ENCODE peak calls at places on chromosomes 4 and X, in nine cellular contexts. L, I, M, T, G, P, S, N and D are unnamed samples.

GRCh38 chrX:53287493-53288138 is 6.2 kb upstream of the IQSEC2 start:
- DNase-seq in L (peak), I (no peak), M (peak), T (no peak), G (peak), P (peak), S (no peak), N (no peak), D (peak)

GRCh38 chrX:110145854-110146253 is 142.9 kb downstream of the TMEM164 start:
- DNase-seq in L (peak), I (no peak), M (no peak), T (no peak), G (no peak), P (peak), S (peak), N (no peak), D (no peak)

GRCh38 chrX:4263005-4263404 is 549.6 kb upstream of the PRKX start:
- DNase-seq in L (no peak), I (no peak), M (no peak), T (no peak), G (no peak), P (peak), S (no peak), N (no peak), D (no peak)

GRCh38 chr4:138573246-138573645 is 331.1 kb upstream of the SLC7A11 start:
- DNase-seq in L (no peak), I (no peak), M (no peak), T (no peak), G (no peak), P (no peak), S (no peak), N (no peak), D (no peak)

GRCh38 chrX:41337140-41337539 is 3.2 kb downstream of the DDX3X start:
- DNase-seq in L (no peak), I (no peak), M (no peak), T (no peak), G (no peak), P (no peak), S (no peak), N (no peak), D (no peak)

GRCh38 chrX:71053217-71053621 is 14.9 kb downstream of the SNX12 start:
- DNase-seq in L (no peak), I (peak), M (no peak), T (no peak), G (peak), P (peak), S (peak), N (no peak), D (no peak)

GRCh38 chrX:105282077-105282476 is 61.6 kb upstream of the TEX13A start:
- DNase-seq in L (no peak), I (no peak), M (no peak), T (no peak), G (no peak), P (no peak), S (no peak), N (no peak), D (no peak)

GRCh38 chr4:153001626-153002025 is 65.5 kb downstream of the FHDC1 start:
- DNase-seq in L (no peak), I (no peak), M (no peak), T (no peak), G (no peak), P (no peak), S (no peak), N (no peak), D (no peak)

GRCh38 chrX:13733506-13733905 is 914 bp downstream of the TRAPPC2 start:
- DNase-seq in L (no peak), I (no peak), M (no peak), T (no peak), G (no peak), P (no peak), S (no peak), N (no peak), D (no peak)

GRCh38 chrX:103464071-103464773 is 55.1 kb downstream of the RAB40A start:
- DNase-seq in L (no peak), I (no peak), M (peak), T (no peak), G (no peak), P (peak), S (peak), N (no peak), D (no peak)

GRCh38 chrX:9340619-9341304 is 124.1 kb upstream of the TBL1X start:
- DNase-seq in L (peak), I (no peak), M (no peak), T (no peak), G (peak), P (peak), S (peak), N (no peak), D (no peak)

GRCh38 chr4:42845586-42845985 is 46.9 kb upstream of the GRXCR1 start:
- DNase-seq in L (no peak), I (no peak), M (no peak), T (no peak), G (no peak), P (peak), S (no peak), N (no peak), D (no peak)

GRCh38 chr4:187108846-187109245 is 385.2 kb upstream of the FAT1 start:
- DNase-seq in L (no peak), I (no peak), M (no peak), T (no peak), G (no peak), P (no peak), S (no peak), N (no peak), D (no peak)

GRCh38 chrX:40170830-40171512 is 73.2 kb upstream of the BCOR start:
- DNase-seq in L (peak), I (no peak), M (no peak), T (no peak), G (no peak), P (peak), S (no peak), N (peak), D (no peak)

GRCh38 chr4:188661502-188661901 is 522.3 kb downstream of the TRIML1 start:
- DNase-seq in L (no peak), I (no peak), M (no peak), T (no peak), G (no peak), P (no peak), S (no peak), N (no peak), D (no peak)

GRCh38 chr4:41092128-41092527 is 122.2 kb downstream of the APBB2 start:
- DNase-seq in L (no peak), I (no peak), M (no peak), T (no peak), G (no peak), P (no peak), S (no peak), N (no peak), D (no peak)

GRCh38 chrX:115642304-115642703 is 81.3 kb downstream of the PLS3 start:
- DNase-seq in L (no peak), I (no peak), M (no peak), T (no peak), G (no peak), P (no peak), S (no peak), N (no peak), D (no peak)

GRCh38 chr4:5955201-5955821 is 62.4 kb upstream of the CRMP1 start:
- DNase-seq in L (peak), I (no peak), M (no peak), T (no peak), G (no peak), P (no peak), S (no peak), N (peak), D (no peak)

GRCh38 chr4:119300072-119300387 is 21.9 kb downstream of the FABP2 start:
- DNase-seq in L (peak), I (no peak), M (no peak), T (peak), G (no peak), P (peak), S (peak), N (peak), D (peak)

GRCh38 chr4:38001927-38002326 is 41.7 kb downstream of the PTTG2 start:
- DNase-seq in L (no peak), I (peak), M (no peak), T (no peak), G (no peak), P (no peak), S (no peak), N (no peak), D (no peak)

GRCh38 chr4:147862043-147862692 is 130.3 kb downstream of the ARHGAP10 start:
- DNase-seq in L (no peak), I (no peak), M (no peak), T (no peak), G (no peak), P (no peak), S (no peak), N (no peak), D (peak)
- H3K27ac ChIP-seq in L (no peak), I (no peak), M (no peak), T (no peak), G (no peak), P (no peak), S (peak), N (peak), D (no peak)

GRCh38 chr4:134201216-134202098 is at the start of gene PABPC4L:
- DNase-seq in L (no peak), I (peak), M (no peak), T (peak), G (no peak), P (peak), S (peak), N (peak), D (peak)
- H3K27ac ChIP-seq in L (peak), I (no peak), M (no peak), T (no peak), G (no peak), P (peak), S (peak), N (peak), D (peak)

GRCh38 chr4:141576585-141577110 is 59.7 kb upstream of the IL15 start:
- DNase-seq in L (no peak), I (no peak), M (no peak), T (no peak), G (no peak), P (no peak), S (no peak), N (no peak), D (no peak)
- H3K27ac ChIP-seq in L (no peak), I (no peak), M (no peak), T (no peak), G (no peak), P (no peak), S (no peak), N (no peak), D (no peak)

GRCh38 chrX:132481449-132481848 is 7.4 kb downstream of the MBNL3 start:
- DNase-seq in L (no peak), I (no peak), M (no peak), T (no peak), G (no peak), P (no peak), S (no peak), N (no peak), D (no peak)

GRCh38 chrX:132483951-132484350 is 4.9 kb downstream of the MBNL3 start:
- DNase-seq in L (no peak), I (no peak), M (no peak), T (no peak), G (no peak), P (no peak), S (peak), N (no peak), D (no peak)

GRCh38 chrX:132482632-132483031 is 6.2 kb downstream of the MBNL3 start:
- DNase-seq in L (no peak), I (no peak), M (no peak), T (peak), G (no peak), P (no peak), S (no peak), N (no peak), D (no peak)

GRCh38 chrX:132483523-132483922 is 5.3 kb downstream of the MBNL3 start:
- DNase-seq in L (no peak), I (no peak), M (no peak), T (no peak), G (no peak), P (no peak), S (no peak), N (no peak), D (no peak)

DNA sequence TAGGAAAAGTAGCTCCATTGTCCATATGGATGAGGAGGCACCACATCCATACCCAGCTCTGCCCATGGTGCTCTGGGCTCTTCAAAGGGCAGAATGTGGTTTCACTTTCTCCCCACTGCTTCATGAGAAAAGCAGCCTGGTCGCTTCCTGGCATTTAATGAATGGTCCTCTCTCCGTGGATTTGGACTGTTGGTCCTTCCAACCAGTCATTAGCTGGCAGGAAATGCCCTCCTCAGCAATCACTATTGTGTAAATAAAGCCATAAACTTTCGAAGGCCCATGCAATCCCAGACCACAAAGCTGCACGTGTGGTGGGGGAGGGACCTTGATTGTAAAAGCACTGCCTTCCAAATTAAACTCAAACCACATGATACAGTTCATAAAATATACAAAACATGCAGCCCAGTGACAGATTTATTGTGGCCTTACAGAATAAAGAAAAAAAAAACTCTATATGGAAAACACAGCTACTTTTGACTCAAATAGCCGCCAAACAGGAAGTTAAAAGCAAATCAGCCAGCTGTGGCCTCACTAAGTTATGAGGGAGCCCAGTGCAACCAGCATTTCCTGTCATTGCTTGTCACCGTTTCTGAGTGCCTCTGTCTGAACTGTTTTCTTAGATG is 8.1 kb downstream of the MBNL3 start:
- DNase-seq in L (peak), I (no peak), M (no peak), T (peak), G (peak), P (peak), S (peak), N (no peak), D (peak)
- H3K27ac ChIP-seq in L (peak), I (no peak), M (no peak), T (peak), G (peak), P (peak), S (peak), N (peak), D (peak)

GRCh38 chr4:121680571-121680970 is 16.2 kb downstream of the ANXA5 start:
- DNase-seq in L (no peak), I (no peak), M (no peak), T (no peak), G (no peak), P (no peak), S (no peak), N (no peak), D (no peak)
- H3K27ac ChIP-seq in L (no peak), I (no peak), M (no peak), T (no peak), G (no peak), P (no peak), S (no peak), N (no peak), D (no peak)

GRCh38 chr4:151582098-151582497 is 173.1 kb downstream of the FHIP1A start:
- DNase-seq in L (no peak), I (no peak), M (no peak), T (no peak), G (no peak), P (no peak), S (no peak), N (no peak), D (no peak)

GRCh38 chr4:151583188-151583587 is 174.2 kb downstream of the FHIP1A start:
- DNase-seq in L (no peak), I (no peak), M (no peak), T (no peak), G (no peak), P (no peak), S (no peak), N (no peak), D (no peak)

GRCh38 chr4:151581575-151581974 is 172.6 kb downstream of the FHIP1A start:
- DNase-seq in L (no peak), I (no peak), M (no peak), T (no peak), G (no peak), P (no peak), S (no peak), N (no peak), D (no peak)

DNA sequence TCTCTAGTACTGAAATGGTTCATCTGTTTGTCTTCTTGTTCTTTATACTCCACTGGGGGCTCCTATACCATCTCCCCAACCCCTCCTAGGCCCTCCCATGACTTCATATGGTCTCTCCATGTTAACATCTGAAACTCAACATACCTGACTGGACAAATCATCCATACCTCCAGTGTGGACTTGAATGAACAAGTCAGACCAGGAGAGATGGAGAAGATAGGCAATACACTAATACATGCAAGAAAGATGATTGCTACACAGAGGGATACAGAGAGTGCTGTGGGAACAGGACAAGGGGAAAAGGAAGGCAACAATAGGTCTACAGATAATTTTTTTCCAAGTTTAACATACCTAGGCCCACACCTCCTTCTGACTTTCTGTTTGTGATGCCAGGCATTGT is 175.1 kb downstream of the FHIP1A start:
- DNase-seq in L (no peak), I (no peak), M (no peak), T (no peak), G (no peak), P (no peak), S (no peak), N (no peak), D (no peak)
- H3K27ac ChIP-seq in L (no peak), I (no peak), M (no peak), T (no peak), G (no peak), P (no peak), S (no peak), N (no peak), D (no peak)

GRCh38 chr4:60089546-60090273 is 1110.4 kb upstream of the ADGRL3 start:
- DNase-seq in L (no peak), I (no peak), M (no peak), T (no peak), G (no peak), P (no peak), S (no peak), N (no peak), D (no peak)
- H3K27ac ChIP-seq in L (no peak), I (no peak), M (no peak), T (no peak), G (no peak), P (no peak), S (no peak), N (no peak), D (no peak)

GRCh38 chr4:1345905-1346780 is 865 bp upstream of the UVSSA start:
- DNase-seq in L (peak), I (no peak), M (no peak), T (peak), G (peak), P (peak), S (peak), N (peak), D (no peak)

GRCh38 chr4:1347410-1347864 is 429 bp downstream of the UVSSA start:
- DNase-seq in L (peak), I (no peak), M (no peak), T (peak), G (no peak), P (peak), S (peak), N (peak), D (peak)

GRCh38 chr4:1346781-1347409 is at the start of gene UVSSA:
- DNase-seq in L (peak), I (peak), M (peak), T (peak), G (peak), P (peak), S (peak), N (peak), D (peak)

GRCh38 chr4:1342003-1342402 is 5.0 kb upstream of the UVSSA start:
- DNase-seq in L (no peak), I (no peak), M (no peak), T (no peak), G (no peak), P (no peak), S (no peak), N (no peak), D (no peak)

GRCh38 chr4:1344696-1345095 is 2.3 kb upstream of the UVSSA start:
- DNase-seq in L (no peak), I (no peak), M (no peak), T (peak), G (no peak), P (no peak), S (no peak), N (no peak), D (peak)
- H3K27ac ChIP-seq in L (no peak), I (no peak), M (peak), T (no peak), G (no peak), P (peak), S (no peak), N (no peak), D (peak)